ENCODE peak calls at places on chromosomes 16 and 17, in five cellular contexts. U is heart right ventricle, S is GM23338, M is AG10803, O is coronary artery. G is an unnamed sample.

GRCh38 chr17:79211061-79211770 is 136.6 kb downstream of the ENGASE start:
- DNase-seq in M (no peak), U (no peak), S (no peak), O (no peak), G (no peak)

GRCh38 chr17:9512323-9513168 is 63.1 kb downstream of the STX8 start:
- DNase-seq in M (peak), O (no peak), U (no peak), S (no peak), G (no peak)

GRCh38 chr17:82317394-82318168 is at the start of gene CD7:
- DNase-seq in O (no peak), U (no peak), S (no peak), M (no peak), G (no peak)

GRCh38 chr17:12415031-12415430 is 250.7 kb upstream of the MYOCD start:
- DNase-seq in M (peak), O (no peak), S (peak), U (no peak), G (no peak)

GRCh38 chr16:30185141-30185682 is 1.8 kb downstream of the CORO1A start:
- DNase-seq in S (no peak), M (no peak), U (peak), O (no peak), G (no peak)

GRCh38 chr17:80774146-80774545 is 217.5 kb upstream of the CHMP6 start:
- DNase-seq in M (no peak), S (no peak), O (no peak), U (no peak), G (no peak)

GRCh38 chr17:1153795-1154546 is 25.8 kb downstream of the ABR start:
- DNase-seq in O (no peak), S (peak), U (no peak), M (peak), G (no peak)

GRCh38 chr17:42992872-42993271 is 5.3 kb upstream of the RPL27 start:
- DNase-seq in M (no peak), U (no peak), S (no peak), O (no peak), G (no peak)

GRCh38 chr17:65393514-65393913 is 167.9 kb downstream of the AXIN2 start:
- DNase-seq in O (no peak), U (no peak), S (no peak), M (no peak), G (no peak)

GRCh38 chr17:81397314-81398169 is 2.3 kb downstream of the BAHCC1 start:
- DNase-seq in S (peak), M (peak), O (no peak), U (no peak), G (no peak)

GRCh38 chr16:49795513-49795912 is 60.4 kb downstream of the ZNF423 start:
- DNase-seq in S (no peak), M (no peak), U (no peak), O (no peak), G (no peak)

GRCh38 chr16:73671102-73671501 is 623.2 kb upstream of the ZFHX3 start:
- DNase-seq in S (peak), O (no peak), M (no peak), U (no peak), G (no peak)
- H3K4me3 ChIP-seq in S (peak), O (no peak), M (no peak), U (no peak), G (no peak)

GRCh38 chr16:72961115-72961832 is 86.7 kb downstream of the ZFHX3 start:
- DNase-seq in O (no peak), M (no peak), S (no peak), U (no peak), G (no peak)
- H3K4me3 ChIP-seq in O (peak), M (no peak), S (no peak), U (no peak), G (no peak)

GRCh38 chr16:66554021-66554420 is 1.6 kb downstream of the CKLF start:
- DNase-seq in M (no peak), S (no peak), O (no peak), U (no peak), G (no peak)
- H3K4me3 ChIP-seq in M (no peak), S (no peak), O (peak), U (peak), G (peak)

DNA sequence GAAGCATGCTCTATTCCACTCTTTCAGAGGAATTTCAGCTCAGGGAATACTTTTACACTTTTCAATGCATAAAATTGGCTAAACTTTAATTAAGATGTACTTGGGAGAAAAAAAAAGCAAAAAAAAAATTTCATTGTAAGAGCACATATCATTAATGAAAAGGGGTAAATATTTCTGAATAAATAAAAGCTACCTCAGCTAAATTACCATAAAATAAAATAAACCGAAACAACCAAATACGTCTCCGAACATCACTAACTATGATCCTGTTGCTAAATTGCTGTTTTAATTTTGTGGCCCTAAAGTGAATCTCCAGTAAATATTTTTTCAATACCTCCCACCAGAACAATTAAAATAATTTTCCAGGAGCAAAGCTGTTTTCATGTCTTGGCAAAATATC is 203.7 kb upstream of the KCNJ16 start:
- DNase-seq in U (no peak), M (no peak), S (no peak), O (no peak), G (no peak)
- H3K4me3 ChIP-seq in U (no peak), M (no peak), S (no peak), O (no peak), G (no peak)

DNA sequence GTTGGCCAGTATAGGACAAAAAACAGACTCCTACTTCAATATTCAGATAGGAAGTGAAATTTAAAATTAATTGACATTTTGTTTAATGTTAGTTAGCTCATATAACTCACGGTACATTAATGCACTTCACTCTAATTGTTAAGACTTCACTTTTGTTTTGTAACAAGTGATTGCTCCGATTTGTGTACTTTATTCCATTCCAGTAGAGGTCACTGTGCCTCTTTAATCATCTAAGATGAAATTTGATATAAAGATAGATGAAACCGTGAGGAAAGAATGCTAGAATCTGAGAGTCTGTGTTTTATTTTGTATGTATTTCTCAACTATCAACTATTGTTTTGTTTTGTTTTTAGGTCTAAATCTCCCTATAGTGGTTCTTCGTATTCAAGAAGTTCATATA is 29.0 kb downstream of the RBBP6 start:
- DNase-seq in S (no peak), M (peak), O (no peak), U (no peak), G (no peak)
- H3K4me3 ChIP-seq in S (no peak), M (no peak), O (no peak), U (no peak), G (no peak)

GRCh38 chr16:86229866-86230656 is 280.3 kb upstream of the FOXF1 start:
- DNase-seq in M (no peak), S (no peak), O (no peak), U (no peak), G (no peak)

GRCh38 chr16:86229283-86229682 is 281.0 kb upstream of the FOXF1 start:
- DNase-seq in S (no peak), O (no peak), M (no peak), U (no peak), G (no peak)

GRCh38 chr16:86231321-86231995 is 278.9 kb upstream of the FOXF1 start:
- DNase-seq in U (no peak), O (no peak), S (no peak), M (peak), G (no peak)

GRCh38 chr16:86231996-86232350 is 278.4 kb upstream of the FOXF1 start:
- DNase-seq in S (no peak), O (no peak), U (no peak), M (no peak), G (no peak)

DNA sequence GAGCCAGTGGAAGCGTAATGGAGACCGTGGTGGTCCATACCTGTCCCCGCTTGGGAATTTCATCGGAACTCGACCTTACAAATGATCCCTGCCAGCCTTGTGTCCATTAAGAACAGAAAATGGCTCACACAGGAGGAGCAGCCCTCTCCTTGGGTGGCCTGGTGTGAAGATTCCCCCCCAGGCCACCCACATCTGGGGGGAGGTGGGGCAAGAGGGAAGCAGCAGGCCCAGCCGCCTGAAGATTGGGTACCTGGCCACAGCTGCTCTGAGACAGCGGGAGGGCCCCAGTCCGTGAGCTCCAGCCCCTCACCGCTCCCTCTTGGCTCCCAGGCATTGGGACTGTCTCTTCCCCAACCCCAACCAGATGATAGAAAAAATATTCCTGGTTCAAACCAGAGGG is 277.8 kb upstream of the FOXF1 start:
- DNase-seq in M (no peak), U (no peak), O (no peak), S (no peak), G (no peak)
- H3K4me3 ChIP-seq in M (no peak), U (no peak), O (no peak), S (no peak), G (no peak)

GRCh38 chr17:72363336-72363620 is 242.5 kb downstream of the SOX9 start:
- DNase-seq in M (no peak), O (no peak), S (no peak), U (no peak), G (no peak)

GRCh38 chr17:72359811-72360210 is 239.0 kb downstream of the SOX9 start:
- DNase-seq in S (no peak), O (no peak), U (no peak), M (no peak), G (no peak)

GRCh38 chr17:72360386-72360940 is 239.6 kb downstream of the SOX9 start:
- DNase-seq in M (no peak), S (no peak), O (no peak), U (no peak), G (no peak)

GRCh38 chr17:72361892-72362291 is 241.1 kb downstream of the SOX9 start:
- DNase-seq in S (no peak), U (no peak), M (no peak), O (no peak), G (no peak)

GRCh38 chr17:72362466-72363335 is 241.9 kb downstream of the SOX9 start:
- DNase-seq in S (no peak), U (no peak), M (peak), O (no peak), G (no peak)
- H3K4me3 ChIP-seq in S (no peak), U (no peak), M (no peak), O (no peak), G (no peak)

GRCh38 chr16:29107299-29107698 is 122.4 kb downstream of the LAT start:
- DNase-seq in S (peak), M (no peak), O (no peak), U (no peak), G (no peak)
- H3K4me3 ChIP-seq in S (peak), M (no peak), O (no peak), U (no peak), G (no peak)

DNA sequence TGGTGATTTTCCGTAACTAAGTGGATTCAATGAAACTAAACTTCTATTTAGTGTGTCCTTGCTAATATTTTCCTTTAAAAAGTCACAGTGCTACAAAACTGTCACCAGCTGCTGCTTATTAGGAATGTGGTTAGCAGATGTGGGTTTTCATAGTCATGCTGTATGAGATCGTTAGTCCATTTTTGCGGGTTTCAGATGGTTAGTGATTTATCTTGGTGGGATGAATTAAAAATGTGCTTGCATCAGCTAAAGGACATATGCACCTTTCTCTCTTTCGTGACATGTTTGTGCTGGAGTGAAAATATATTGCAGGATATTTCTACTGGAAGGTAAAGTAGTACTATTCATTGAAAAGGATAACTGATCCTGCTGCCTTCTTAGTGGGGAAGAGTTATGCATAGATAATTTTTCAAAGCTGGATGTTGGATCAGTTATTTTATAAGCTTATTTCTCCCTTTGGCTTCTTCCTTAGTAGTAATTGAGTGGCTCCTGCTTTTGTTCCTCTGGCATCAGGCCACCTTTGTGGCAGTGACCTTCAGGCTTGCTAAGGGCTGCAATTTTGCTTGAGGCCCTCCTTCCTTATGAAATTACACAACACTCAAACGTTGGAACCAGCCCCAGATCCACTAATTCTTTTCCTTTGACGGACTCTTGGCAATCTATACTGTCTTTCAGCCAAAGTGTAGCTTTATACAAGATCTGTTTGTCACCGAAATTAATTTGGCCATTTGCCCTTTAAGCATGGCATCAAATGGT is 7.5 kb upstream of the SNTB2 start:
- DNase-seq in O (no peak), S (no peak), M (peak), U (peak), G (no peak)
- H3K4me3 ChIP-seq in O (no peak), S (no peak), M (no peak), U (no peak), G (peak)

G was measured in vagina.